ENCODE peak calls at places on chromosomes 12 and 14, in five cellular contexts. J, V, L, R and A are unnamed samples.

GRCh38 chr12:115946867-115947695 is 330.4 kb downstream of the MED13L start:
- DNase-seq in L (no peak), R (no peak), V (no peak), J (no peak), A (no peak)

GRCh38 chr12:52726451-52726850 is 23.1 kb upstream of the KRT77 start:
- DNase-seq in V (no peak), L (no peak), J (no peak), R (no peak), A (no peak)

GRCh38 chr12:6688543-6688999 is 604 bp downstream of the ZNF384 start:
- DNase-seq in L (peak; percentile 18), V (no peak), J (peak; percentile 71), R (no peak), A (peak; percentile 8)

GRCh38 chr12:123344086-123344485 is 20.6 kb downstream of the SBNO1 start:
- DNase-seq in J (no peak), L (no peak), V (no peak), R (no peak), A (no peak)

GRCh38 chr12:10454531-10454930 is 1.4 kb upstream of the KLRC1 start:
- DNase-seq in V (no peak), J (no peak), L (no peak), R (no peak), A (no peak)

GRCh38 chr14:30706704-30707103 is 84.6 kb downstream of the SCFD1 start:
- DNase-seq in J (no peak), L (no peak), R (no peak), V (no peak), A (no peak)

GRCh38 chr14:73259837-73260236 is 22.5 kb downstream of the PAPLN start:
- DNase-seq in R (no peak), V (no peak), L (no peak), J (no peak), A (no peak)

GRCh38 chr12:126204326-126204725 is 1139.1 kb downstream of the AACS start:
- DNase-seq in R (no peak), J (no peak), V (no peak), L (no peak), A (no peak)

GRCh38 chr12:32585680-32586079 is 93.4 kb upstream of the DNM1L start:
- DNase-seq in R (no peak), L (no peak), V (no peak), J (no peak), A (no peak)

GRCh38 chr14:35814371-35815005 is 5.4 kb upstream of the RALGAPA1 start:
- DNase-seq in L (peak; percentile 64), J (peak; percentile 77), V (peak; percentile 64), R (no peak), A (no peak)

GRCh38 chr12:52070243-52070925 is 606 bp downstream of the ATG101 start:
- DNase-seq in R (no peak), L (no peak), V (no peak), J (no peak), A (no peak)

GRCh38 chr14:73888971-73889370 is 2.3 kb downstream of the ZNF410 start:
- DNase-seq in V (no peak), J (no peak), L (no peak), R (no peak), A (no peak)

GRCh38 chr12:52672321-52672933 is 7.8 kb downstream of the KRT1 start:
- DNase-seq in L (no peak), J (no peak), V (no peak), R (no peak), A (no peak)

GRCh38 chr14:89349196-89350008 is 67.6 kb downstream of the FOXN3 start:
- DNase-seq in L (no peak), V (peak; percentile 10), R (no peak), J (peak; percentile 53), A (no peak)

GRCh38 chr12:57280234-57281062 is 29.5 kb upstream of the STAC3 start:
- DNase-seq in V (peak; percentile 47), J (peak; percentile 73), R (no peak), L (peak; percentile 44), A (peak; percentile 56)
- H3K4me3 ChIP-seq in V (peak overlapping the region; percentile 22), J (no peak overlapping the region), R (no peak overlapping the region), L (peak overlapping the region; percentile 31), A (no peak overlapping the region)

DNA sequence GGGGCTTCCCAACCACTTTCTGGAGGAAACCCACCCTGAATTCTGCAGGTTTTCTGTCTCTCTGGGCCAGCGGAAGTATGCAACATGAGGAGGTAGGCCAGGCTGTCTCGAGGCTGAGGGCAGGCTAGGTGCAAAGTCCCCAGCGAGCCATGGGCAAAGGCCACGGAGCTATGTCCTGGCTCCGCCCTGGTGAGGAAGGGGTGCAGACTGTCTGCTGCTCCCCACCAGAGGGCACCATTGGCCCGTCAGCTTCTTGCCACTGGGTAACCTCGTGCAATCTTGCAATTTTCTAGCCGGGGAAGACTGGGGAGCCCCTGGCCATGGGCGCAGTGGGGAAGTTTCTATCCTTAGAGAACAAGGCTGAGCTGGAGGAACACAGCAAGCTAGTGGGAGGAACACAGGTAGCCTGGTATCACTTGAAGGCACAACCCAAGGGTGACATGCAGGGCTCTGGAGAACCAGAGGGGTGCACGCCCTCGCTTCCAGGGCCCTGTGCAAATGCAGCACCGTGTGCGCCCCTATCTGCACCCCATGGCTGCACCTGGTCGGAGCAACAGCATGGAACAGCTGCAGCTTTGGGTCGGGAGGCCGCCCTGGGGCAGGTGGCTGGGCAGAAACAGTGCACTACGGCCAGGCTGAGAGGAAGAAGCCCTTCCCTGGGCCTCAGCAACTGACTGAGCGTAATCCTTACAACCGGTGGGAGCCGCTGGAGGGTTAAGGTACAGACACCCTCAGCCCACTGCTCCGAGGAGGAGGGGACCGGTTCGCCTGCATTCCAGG is 27.6 kb upstream of the RPLP0 start:
- DNase-seq in L (peak; percentile 80), V (peak; percentile 81), R (peak; percentile 91), J (peak; percentile 94), A (peak; percentile 81)
- H3K4me1 ChIP-seq in L (peaks cover 77% of the 10 kb centered on the region), V (peaks cover 81% of the 10 kb centered on the region), R (peaks cover 94% of the 10 kb centered on the region), J (peaks cover 63% of the 10 kb centered on the region), A (peaks cover 49% of the 10 kb centered on the region)

GRCh38 chr14:68795602-68796417 is 2.9 kb upstream of the ZFP36L1 start:
- DNase-seq in L (peak; percentile 76), R (peak; percentile 81), J (peak; percentile 87), V (peak; percentile 86), A (peak; percentile 78)

GRCh38 chr14:68796418-68797101 is 3.7 kb upstream of the ZFP36L1 start:
- DNase-seq in R (peak; percentile 57), L (no peak), V (no peak), J (no peak), A (no peak)

GRCh38 chr14:68794856-68795601 is 2.2 kb upstream of the ZFP36L1 start:
- DNase-seq in L (peak; percentile 26), J (peak; percentile 54), V (peak; percentile 44), R (peak; percentile 69), A (peak; percentile 44)

GRCh38 chr14:68798621-68799020 is 5.8 kb upstream of the ZFP36L1 start:
- DNase-seq in R (no peak), J (no peak), V (no peak), L (no peak), A (no peak)

DNA sequence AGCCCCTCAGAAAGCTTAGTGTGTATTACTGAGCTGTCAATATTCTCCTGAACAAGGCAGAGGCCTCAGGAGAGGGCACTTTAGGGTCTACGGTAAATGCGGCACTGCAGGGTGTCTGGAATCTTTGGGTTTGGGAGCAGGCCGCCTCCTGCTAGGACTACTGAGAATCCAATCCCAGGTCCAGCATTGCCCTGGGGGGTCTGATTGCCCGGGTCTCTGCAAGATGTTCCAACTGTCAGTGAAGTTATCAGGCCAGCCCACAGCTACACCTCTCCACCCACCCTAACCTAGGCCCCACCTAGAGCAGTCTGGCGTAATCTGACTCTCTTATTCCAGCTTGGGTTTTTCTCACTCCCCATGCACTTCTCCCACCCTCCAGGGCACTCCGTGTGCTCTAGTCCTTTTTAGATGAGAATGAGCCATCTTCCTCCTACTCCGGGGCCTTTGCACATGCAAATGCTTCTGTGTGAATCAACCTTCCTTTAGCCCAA is 4.4 kb upstream of the ZFP36L1 start:
- DNase-seq in J (no peak), L (no peak), V (no peak), R (peak; percentile 52), A (no peak)
- H3K4me3 ChIP-seq in J (no peak overlapping the region), L (no peak overlapping the region), V (no peak overlapping the region), R (no peak overlapping the region), A (no peak overlapping the region)

GRCh38 chr14:68391292-68392014 is 401.4 kb downstream of the ZFP36L1 start:
- DNase-seq in V (no peak), L (no peak), R (peak; percentile 70), J (no peak), A (no peak)
- H3K4me1 ChIP-seq in V (no peaks in the 10 kb centered on the region), L (no peaks in the 10 kb centered on the region), R (peaks cover 50% of the 10 kb centered on the region), J (no peaks in the 10 kb centered on the region), A (no peaks in the 10 kb centered on the region)

GRCh38 chr14:101705733-101706508 is 55.6 kb upstream of the PPP2R5C start:
- DNase-seq in R (no peak), J (peak; percentile 71), L (peak; percentile 55), V (peak; percentile 66), A (no peak)
- H3K4me3 ChIP-seq in R (peak overlapping the region; percentile 54), J (peak overlapping the region; percentile 37), L (no peak overlapping the region), V (no peak overlapping the region), A (peak overlapping the region; percentile 15)

DNA sequence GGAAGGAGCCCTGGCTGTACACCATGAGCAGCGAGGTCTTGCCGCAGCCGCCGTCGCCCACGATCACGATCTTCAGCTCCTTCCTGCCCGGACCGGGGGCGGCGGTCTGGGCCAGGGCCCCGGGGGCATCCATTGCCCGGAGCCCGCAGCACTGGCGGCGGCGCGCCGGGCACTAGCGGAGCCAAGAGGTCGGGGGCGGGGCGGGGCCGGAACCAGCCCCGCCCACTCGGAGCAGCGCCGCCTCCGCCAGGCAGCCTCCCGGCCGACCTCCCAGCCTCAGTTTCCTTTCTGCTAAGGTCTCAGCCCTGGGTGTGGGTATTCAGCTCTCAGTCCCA is at the start of gene RHOF:
- DNase-seq in V (no peak), R (no peak), J (peak; percentile 73), L (no peak), A (no peak)
- H3K4me1 ChIP-seq in V (peaks cover 64% of the 10 kb centered on the region), R (peaks cover 76% of the 10 kb centered on the region), J (peaks cover 40% of the 10 kb centered on the region), L (peaks cover 88% of the 10 kb centered on the region), A (peaks cover 36% of the 10 kb centered on the region)